ENCODE peak calls at places on chromosomes 7 and 10, in six cellular contexts. F is stomach, H is astrocyte of the spinal cord, T is BJ, S is breast epithelium, I is IMR-90. G is an unnamed sample.

GRCh38 chr7:90412458-90413184 is 9.4 kb downstream of the CLDN12 start:
- DNase-seq in F (peak; percentile 55), H (no peak), T (no peak), S (no peak), I (no peak), G (peak; percentile 41)

GRCh38 chr7:105799006-105799405 is 77.4 kb downstream of the ATXN7L1 start:
- DNase-seq in F (no peak), H (no peak), T (no peak), S (no peak), I (no peak), G (no peak)

GRCh38 chr10:88820990-88821389 is 18.5 kb downstream of the LIPM start:
- DNase-seq in F (no peak), H (peak; percentile 65), T (peak; percentile 77), S (no peak), I (peak; percentile 73), G (peak; percentile 87)

GRCh38 chr7:123681561-123681960 is 25.9 kb downstream of the LMOD2 start:
- DNase-seq in F (no peak), H (no peak), T (no peak), S (no peak), I (no peak), G (no peak)

GRCh38 chr7:88111136-88111748 is 108.6 kb downstream of the SRI start:
- DNase-seq in F (no peak), H (peak; percentile 74), T (peak; percentile 7), S (no peak), I (peak; percentile 41), G (peak; percentile 45)

GRCh38 chr7:142359694-142360279 is 101.9 kb upstream of the PRSS58 start:
- DNase-seq in F (no peak), H (no peak), T (no peak), S (no peak), I (no peak), G (no peak)

GRCh38 chr10:49744924-49745605 is 17.1 kb downstream of the OGDHL start:
- DNase-seq in F (peak; percentile 20), H (no peak), T (no peak), S (peak; percentile 7), I (no peak), G (no peak)

GRCh38 chr10:120600871-120601644 is 144.0 kb downstream of the PLPP4 start:
- DNase-seq in F (no peak), H (peak; percentile 54), T (no peak), S (no peak), I (no peak), G (peak; percentile 4)

GRCh38 chr7:150897502-150898474 is 45.5 kb downstream of the AOC1 start:
- DNase-seq in F (no peak), H (no peak), T (no peak), S (no peak), I (no peak), G (no peak)

GRCh38 chr7:44880317-44881018 is 4.9 kb downstream of the PURB start:
- DNase-seq in F (no peak), H (no peak), T (no peak), S (no peak), I (no peak), G (no peak)

GRCh38 chr7:92697414-92697813 is 107.2 kb upstream of the FAM133B start:
- DNase-seq in F (no peak), H (no peak), T (no peak), S (no peak), I (no peak), G (no peak)

GRCh38 chr7:129946282-129946681 is 6.5 kb downstream of the UBE2H start:
- DNase-seq in F (no peak), H (no peak), T (no peak), S (peak; percentile 6), I (no peak), G (no peak)

GRCh38 chr10:4661572-4662255 is 164.3 kb upstream of the AKR1E2 start:
- DNase-seq in F (peak; percentile 31), H (no peak), T (no peak), S (no peak), I (no peak), G (no peak)

GRCh38 chr10:22655312-22655973 is 58.9 kb downstream of the PIP4K2A start:
- DNase-seq in F (no peak), H (peak; percentile 52), T (peak; percentile 57), S (no peak), I (peak; percentile 92), G (peak; percentile 91)

GRCh38 chr7:87589631-87590030 is 11.1 kb downstream of the ABCB1 start:
- DNase-seq in F (no peak), H (no peak), T (no peak), S (no peak), I (no peak), G (no peak)

GRCh38 chr7:12907774-12908173 is 220.3 kb downstream of the ARL4A start:
- DNase-seq in F (no peak), H (no peak), T (no peak), S (no peak), I (no peak), G (no peak)

GRCh38 chr7:116724560-116725231 is 52.7 kb downstream of the MET start:
- DNase-seq in F (no peak), H (no peak), T (no peak), S (no peak), I (no peak), G (no peak)

GRCh38 chr10:71820966-71821365 is 30.1 kb downstream of the PSAP start:
- DNase-seq in F (no peak), H (no peak), T (no peak), S (no peak), I (no peak), G (no peak)

GRCh38 chr7:37916017-37916672 is 472 bp downstream of the SFRP4 start:
- DNase-seq in F (no peak), H (no peak), T (no peak), S (no peak), I (no peak), G (no peak)

GRCh38 chr7:104160375-104160774 is 47.4 kb downstream of the ORC5 start:
- DNase-seq in F (no peak), H (peak; percentile 44), T (no peak), S (no peak), I (peak; percentile 42), G (peak; percentile 6)

GRCh38 chr7:22356855-22357310 is at the start of gene RAPGEF5:
- DNase-seq in F (peak; percentile 57), H (no peak), T (no peak), S (no peak), I (no peak), G (peak; percentile 81)

GRCh38 chr10:43160067-43160918 is 22.0 kb downstream of the CSGALNACT2 start:
- DNase-seq in F (no peak), H (peak; percentile 52), T (peak; percentile 41), S (no peak), I (peak; percentile 90), G (peak; percentile 86)

GRCh38 chr10:111551001-111551400 is 474.2 kb downstream of the ADRA2A start:
- DNase-seq in F (no peak), H (no peak), T (no peak), S (no peak), I (no peak), G (no peak)

GRCh38 chr7:45088821-45089313 is at the start of gene NACAD:
- DNase-seq in F (peak; percentile 40), H (peak; percentile 49), T (no peak), S (no peak), I (peak; percentile 18), G (peak; percentile 17)

GRCh38 chr7:14687777-14688176 is 214.8 kb downstream of the DGKB start:
- DNase-seq in F (no peak), H (peak; percentile 47), T (no peak), S (no peak), I (no peak), G (peak; percentile 36)

GRCh38 chr10:23088609-23089008 is 6.8 kb upstream of the MSRB2 start:
- DNase-seq in F (no peak), H (no peak), T (no peak), S (no peak), I (no peak), G (no peak)

GRCh38 chr10:28719789-28720436 is 42.6 kb downstream of the BAMBI start:
- DNase-seq in F (no peak), H (peak; percentile 30), T (no peak), S (no peak), I (peak; percentile 71), G (peak; percentile 17)

GRCh38 chr7:141184532-141185190 is 110.8 kb downstream of the TMEM178B start:
- DNase-seq in F (no peak), H (no peak), T (no peak), S (no peak), I (no peak), G (no peak)

GRCh38 chr7:44563171-44563679 is 10.5 kb downstream of the DDX56 start:
- DNase-seq in F (no peak), H (no peak), T (no peak), S (no peak), I (no peak), G (no peak)

GRCh38 chr7:64878684-64879083 is 24.4 kb upstream of the ZNF273 start:
- DNase-seq in F (no peak), H (no peak), T (no peak), S (no peak), I (no peak), G (no peak)

GRCh38 chr10:116079355-116079754 is 193.7 kb downstream of the GFRA1 start:
- DNase-seq in F (no peak), H (no peak), T (no peak), S (no peak), I (no peak), G (no peak)
- TF ChIP-seq CTCF in F (no peak), H (peak; percentile 1), T (no peak), S (no peak), I (no peak), G (no peak)

GRCh38 chr10:3069876-3070275 is 2.5 kb downstream of the PFKP start:
- DNase-seq in F (no peak), H (no peak), T (no peak), S (no peak), I (no peak), G (no peak)
- H3K4me3 ChIP-seq in F (peak overlapping the region; percentile 95), H (peak overlapping the region; percentile 73), T (no peak overlapping the region), S (no peak overlapping the region), I (peak overlapping the region; percentile 100), G (no peak overlapping the region)

GRCh38 chr10:90779573-90779972 is 78.3 kb downstream of the HTR7 start:
- DNase-seq in F (no peak), H (no peak), T (no peak), S (no peak), I (peak; percentile 6), G (peak; percentile 44)
- TF ChIP-seq CTCF in F (no peak), H (peak; percentile 31), T (peak; percentile 24), S (peak; percentile 9), I (peak; percentile 21), G (peak; percentile 48)

DNA sequence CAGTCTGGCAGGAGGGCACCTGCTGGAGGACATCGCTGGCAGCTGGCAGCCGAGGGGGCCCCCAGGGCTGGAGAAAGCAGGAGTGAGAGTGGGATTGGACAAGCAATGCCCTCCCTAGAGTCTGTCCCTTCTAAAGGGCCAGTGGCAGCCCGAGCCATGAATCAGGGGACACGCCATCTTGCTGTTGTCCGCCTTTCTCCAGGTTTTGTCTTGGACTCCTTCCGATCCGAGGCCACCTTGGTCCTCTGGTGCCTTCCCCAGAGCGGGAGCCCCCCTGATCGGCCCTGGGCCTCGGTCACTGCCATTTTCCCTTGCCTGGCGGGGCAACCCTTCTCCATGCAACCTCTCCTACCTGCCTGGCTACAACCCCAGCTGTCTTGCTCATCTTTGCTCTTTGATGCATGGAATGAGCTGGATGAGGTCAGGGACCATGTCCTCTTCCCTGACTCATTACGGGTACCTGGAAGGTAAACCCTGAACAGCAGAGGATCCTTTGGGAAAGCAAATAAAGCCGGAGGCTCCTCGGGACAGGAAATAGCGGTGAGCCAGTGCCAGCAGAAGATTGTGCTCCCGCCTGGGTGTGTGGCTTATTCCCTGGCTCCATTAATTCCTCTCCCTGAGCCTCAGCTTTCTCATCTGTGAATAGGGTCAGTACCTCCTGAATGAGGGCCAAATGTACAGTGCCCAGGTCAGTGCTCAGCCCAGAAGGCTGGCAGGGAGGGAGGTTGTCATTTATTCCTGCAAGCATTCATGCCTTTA is 112.0 kb downstream of the GRK5 start:
- DNase-seq in F (no peak), H (no peak), T (no peak), S (no peak), I (no peak), G (peak; percentile 90)
- H3K4me3 ChIP-seq in F (no peak overlapping the region), H (no peak overlapping the region), T (no peak overlapping the region), S (no peak overlapping the region), I (no peak overlapping the region), G (no peak overlapping the region)

GRCh38 chr7:73839743-73840714 is 2.3 kb downstream of the METTL27 start:
- DNase-seq in F (no peak), H (no peak), T (no peak), S (no peak), I (no peak), G (no peak)
- TF ChIP-seq CTCF in F (no peak), H (no peak), T (no peak), S (no peak), I (no peak), G (peak; percentile 8)